ENCODE peak calls at places on chromosomes 6 and 20, in eight cellular contexts. N is tibial nerve, B is endothelial cell of umbilical vein, M is IMR-90, V is GM12892, K is heart left ventricle, L is ovary, Y is spleen. J is an unnamed sample.

GRCh38 chr6:158387036-158387435 is 74.8 kb downstream of the TULP4 start:
- DNase-seq in N (no peak), B (no peak), M (no peak), V (no peak), K (no peak), L (no peak), Y (no peak), J (no peak)

GRCh38 chr20:63062188-63063140 is 55.7 kb upstream of the BHLHE23 start:
- DNase-seq in N (no peak), B (no peak), M (no peak), V (no peak), K (no peak), L (no peak), Y (peak), J (no peak)

GRCh38 chr6:132215805-132216204 is 185.5 kb downstream of the MOXD1 start:
- DNase-seq in N (no peak), B (no peak), M (no peak), V (no peak), K (no peak), L (no peak), Y (no peak), J (no peak)

GRCh38 chr6:68343901-68344300 is 291.2 kb upstream of the ADGRB3 start:
- DNase-seq in N (peak), B (no peak), M (peak), V (no peak), K (no peak), L (no peak), Y (no peak), J (no peak)

GRCh38 chr20:43959079-43959919 is 44.6 kb downstream of the TOX2 start:
- DNase-seq in N (no peak), B (peak), M (no peak), V (no peak), K (no peak), L (no peak), Y (peak), J (peak)

GRCh38 chr6:166620478-166621113 is 6.5 kb downstream of the RPS6KA2 start:
- DNase-seq in N (no peak), B (no peak), M (no peak), V (no peak), K (no peak), L (no peak), Y (no peak), J (peak)

GRCh38 chr6:8383584-8383983 is 51.8 kb downstream of the SLC35B3 start:
- DNase-seq in N (no peak), B (no peak), M (no peak), V (no peak), K (no peak), L (no peak), Y (no peak), J (no peak)

GRCh38 chr6:37684801-37685200 is 12.9 kb downstream of the MDGA1 start:
- DNase-seq in N (no peak), B (no peak), M (no peak), V (no peak), K (no peak), L (no peak), Y (no peak), J (no peak)

GRCh38 chr6:158708239-158708638 is 58.4 kb downstream of the SYTL3 start:
- DNase-seq in N (no peak), B (peak), M (peak), V (no peak), K (peak), L (peak), Y (peak), J (no peak)

GRCh38 chr6:109166643-109167042 is 71.3 kb downstream of the CEP57L1 start:
- DNase-seq in N (no peak), B (no peak), M (no peak), V (no peak), K (no peak), L (no peak), Y (no peak), J (no peak)

GRCh38 chr6:3380344-3381232 is 76.3 kb downstream of the SLC22A23 start:
- DNase-seq in N (no peak), B (no peak), M (no peak), V (no peak), K (no peak), L (no peak), Y (no peak), J (no peak)

GRCh38 chr6:1558388-1558787 is 51.3 kb upstream of the FOXC1 start:
- DNase-seq in N (no peak), B (no peak), M (no peak), V (no peak), K (no peak), L (no peak), Y (no peak), J (no peak)

GRCh38 chr6:170147832-170148708 is 142.8 kb downstream of the DLL1 start:
- DNase-seq in N (no peak), B (no peak), M (no peak), V (no peak), K (no peak), L (no peak), Y (peak), J (no peak)

GRCh38 chr6:39755231-39755630 is 30.0 kb upstream of the KIF6 start:
- DNase-seq in N (no peak), B (no peak), M (peak), V (no peak), K (no peak), L (no peak), Y (no peak), J (no peak)

GRCh38 chr6:28765978-28766351 is 157.8 kb downstream of the TRIM27 start:
- DNase-seq in N (no peak), B (no peak), M (no peak), V (no peak), K (no peak), L (no peak), Y (no peak), J (no peak)

GRCh38 chr6:34897708-34898107 is 8.7 kb downstream of the ANKS1A start:
- DNase-seq in N (no peak), B (no peak), M (no peak), V (no peak), K (no peak), L (no peak), Y (no peak), J (no peak)

GRCh38 chr6:135146160-135146920 is 34.8 kb upstream of the MYB start:
- DNase-seq in N (no peak), B (no peak), M (peak), V (no peak), K (no peak), L (no peak), Y (no peak), J (no peak)

GRCh38 chr6:34200340-34200971 is 36.2 kb upstream of the HMGA1 start:
- DNase-seq in N (no peak), B (no peak), M (no peak), V (no peak), K (no peak), L (no peak), Y (no peak), J (no peak)

GRCh38 chr20:62258499-62259293 is 20.4 kb downstream of the OSBPL2 start:
- DNase-seq in N (peak), B (peak), M (peak), V (no peak), K (no peak), L (no peak), Y (no peak), J (no peak)

GRCh38 chr6:3075522-3076113 is 7.3 kb downstream of the RIPK1 start:
- DNase-seq in N (no peak), B (peak), M (no peak), V (no peak), K (no peak), L (no peak), Y (no peak), J (no peak)

GRCh38 chr20:10476319-10476724 is 41.2 kb downstream of the SLX4IP start:
- DNase-seq in N (no peak), B (no peak), M (peak), V (no peak), K (no peak), L (no peak), Y (no peak), J (no peak)

GRCh38 chr20:50913976-50914375 is 17.3 kb downstream of the ADNP start:
- DNase-seq in N (no peak), B (peak), M (peak), V (no peak), K (no peak), L (no peak), Y (no peak), J (no peak)

GRCh38 chr6:44266347-44266746 is 996 bp upstream of the NFKBIE start:
- DNase-seq in N (no peak), B (no peak), M (no peak), V (peak), K (no peak), L (no peak), Y (peak), J (no peak)

GRCh38 chr6:44265843-44266233 is 487 bp upstream of the NFKBIE start:
- DNase-seq in N (no peak), B (no peak), M (no peak), V (no peak), K (no peak), L (no peak), Y (peak), J (no peak)

GRCh38 chr6:44263357-44264100 is 1.8 kb downstream of the NFKBIE start:
- DNase-seq in N (no peak), B (peak), M (peak), V (no peak), K (no peak), L (no peak), Y (peak), J (no peak)

GRCh38 chr6:44264154-44265002 is 973 bp downstream of the NFKBIE start:
- DNase-seq in N (no peak), B (no peak), M (peak), V (peak), K (peak), L (no peak), Y (peak), J (no peak)

DNA sequence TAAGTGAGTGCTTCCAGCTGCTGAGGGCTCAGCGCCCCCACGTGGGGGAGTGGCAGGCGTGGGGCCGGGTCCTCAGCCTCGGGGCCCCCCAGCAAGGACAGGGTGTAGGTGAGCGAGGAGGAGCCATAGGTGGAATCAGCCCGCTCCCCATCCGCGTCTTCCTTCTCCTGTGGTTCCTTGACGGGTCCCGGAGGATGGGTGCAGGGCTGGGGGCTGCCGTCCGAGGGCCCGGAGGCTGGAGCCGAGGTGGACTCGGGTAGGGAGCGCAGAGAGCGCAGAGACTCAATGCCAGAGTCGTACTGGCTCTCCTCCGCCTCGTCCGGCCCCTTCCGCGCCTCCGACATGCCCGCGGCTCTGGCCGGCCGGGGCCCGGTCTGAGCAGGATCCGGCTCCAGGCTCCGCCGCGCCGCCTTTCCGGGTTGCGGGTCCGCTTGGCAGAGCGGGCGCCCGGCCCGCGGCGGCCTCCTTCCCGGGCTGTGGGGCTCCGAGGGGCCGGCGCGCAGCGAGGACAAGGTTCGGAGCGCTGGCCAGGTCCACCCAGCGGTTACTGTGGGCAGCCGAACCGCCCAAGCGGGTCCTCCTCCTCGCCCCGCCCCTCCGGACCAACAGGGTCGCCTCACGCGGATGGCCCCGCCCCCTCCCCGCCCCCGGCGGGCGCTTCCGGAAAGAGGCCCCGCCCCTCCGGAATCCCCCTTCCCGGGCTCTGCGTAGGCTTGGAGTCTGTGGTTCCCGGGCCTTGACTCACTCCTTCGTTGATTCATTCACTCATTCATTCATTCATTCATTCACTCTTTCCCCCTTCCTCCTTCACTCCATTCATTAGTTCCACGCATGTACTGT is at the start of gene NFKBIE:
- DNase-seq in N (peak), B (peak), M (peak), V (peak), K (peak), L (peak), Y (peak), J (peak)
- TF ChIP-seq POLR2A in N (peak), B (peak), M (peak), V (peak), K (peak), L (peak), Y (no peak), J (peak)

GRCh38 chr6:5710516-5710915 is 296.2 kb downstream of the NRN1 start:
- DNase-seq in N (no peak), B (no peak), M (no peak), V (no peak), K (no peak), L (no peak), Y (no peak), J (no peak)

GRCh38 chr6:5707646-5708045 is 299.1 kb downstream of the NRN1 start:
- DNase-seq in N (no peak), B (no peak), M (no peak), V (no peak), K (no peak), L (no peak), Y (no peak), J (no peak)

GRCh38 chr6:5706094-5707033 is 300.4 kb downstream of the NRN1 start:
- DNase-seq in N (no peak), B (no peak), M (no peak), V (no peak), K (no peak), L (no peak), Y (no peak), J (no peak)

GRCh38 chr6:5701086-5701661 is 305.6 kb downstream of the NRN1 start:
- DNase-seq in N (no peak), B (no peak), M (no peak), V (no peak), K (peak), L (no peak), Y (no peak), J (no peak)

DNA sequence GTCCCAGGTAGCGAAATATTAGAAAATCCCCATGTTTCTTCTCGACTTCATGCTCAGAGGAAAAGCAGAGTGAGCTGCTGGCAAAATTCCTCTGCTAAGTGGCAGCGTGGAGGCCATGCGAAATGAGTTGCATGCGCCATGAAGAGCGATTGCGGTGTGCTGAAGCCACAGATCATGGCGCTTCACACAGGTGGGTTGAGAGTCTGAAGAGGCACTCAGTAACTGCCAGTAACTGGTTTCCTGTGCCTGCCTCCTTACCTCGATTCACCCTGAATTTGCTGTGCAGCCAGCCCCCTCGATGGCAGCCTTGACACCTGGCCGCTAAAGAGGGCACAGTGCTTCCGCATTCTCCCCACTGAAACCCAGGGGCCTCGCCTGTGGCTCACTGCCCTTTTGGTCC is 301.5 kb downstream of the NRN1 start:
- DNase-seq in N (no peak), B (no peak), M (no peak), V (no peak), K (no peak), L (no peak), Y (no peak), J (no peak)
- TF ChIP-seq POLR2A in N (no peak), B (no peak), M (no peak), V (no peak), K (no peak), L (no peak), Y (no peak), J (no peak)

GRCh38 chr6:168678177-168678576 is 237.2 kb downstream of the SMOC2 start:
- DNase-seq in N (no peak), B (no peak), M (no peak), V (no peak), K (no peak), L (no peak), Y (no peak), J (no peak)
- TF ChIP-seq POLR2A in N (no peak), B (no peak), M (no peak), V (no peak), K (no peak), L (no peak), Y (no peak), J (no peak)

GRCh38 chr6:111015656-111016190 is 33.9 kb downstream of the RPF2 start:
- DNase-seq in N (no peak), B (no peak), M (no peak), V (no peak), K (no peak), L (no peak), Y (no peak), J (no peak)

GRCh38 chr6:111011360-111012142 is 29.7 kb downstream of the RPF2 start:
- DNase-seq in N (peak), B (peak), M (peak), V (peak), K (no peak), L (no peak), Y (no peak), J (no peak)

GRCh38 chr6:111012143-111012452 is 30.3 kb downstream of the RPF2 start:
- DNase-seq in N (no peak), B (no peak), M (no peak), V (no peak), K (no peak), L (no peak), Y (no peak), J (no peak)

GRCh38 chr6:111013144-111013905 is 31.5 kb downstream of the RPF2 start:
- DNase-seq in N (no peak), B (no peak), M (peak), V (no peak), K (no peak), L (no peak), Y (no peak), J (peak)
- TF ChIP-seq POLR2A in N (no peak), B (no peak), M (no peak), V (no peak), K (no peak), L (no peak), Y (no peak), J (no peak)